ENCODE peak calls at places on chromosomes 16 and 17, in four cellular contexts. M is H1, G is GM23338, P is K562. H is an unnamed sample.

GRCh38 chr17:40325156-40326013 is 16.4 kb downstream of the RARA start:
- DNase-seq in M (no peak), G (no peak), P (no peak), H (no peak)

GRCh38 chr16:84677017-84677803 is 22.6 kb upstream of the USP10 start:
- DNase-seq in M (no peak), G (no peak), P (no peak), H (no peak)

GRCh38 chr17:4973431-4973830 is 5.8 kb upstream of the SPAG7 start:
- DNase-seq in M (no peak), G (no peak), P (no peak), H (no peak)

GRCh38 chr17:11380761-11381160 is 139.7 kb downstream of the SHISA6 start:
- DNase-seq in M (no peak), G (no peak), P (no peak), H (no peak)

GRCh38 chr17:53932386-53932785 is 109.7 kb downstream of the KIF2B start:
- DNase-seq in M (no peak), G (no peak), P (no peak), H (no peak)

GRCh38 chr17:60506312-60506711 is 19.7 kb downstream of the APPBP2 start:
- DNase-seq in M (no peak), G (no peak), P (no peak), H (no peak)

GRCh38 chr16:47848481-47849109 is 307.2 kb downstream of the ABCC12 start:
- DNase-seq in M (peak; percentile 45), G (peak; percentile 30), P (no peak), H (no peak)

GRCh38 chr16:86714166-86714565 is 135.8 kb downstream of the FOXL1 start:
- DNase-seq in M (no peak), G (peak; percentile 50), P (no peak), H (no peak)

GRCh38 chr16:11258553-11259287 is 2.7 kb upstream of the SOCS1 start:
- DNase-seq in M (no peak), G (no peak), P (no peak), H (peak; percentile 83)

GRCh38 chr17:1759529-1759928 is 2.3 kb upstream of the SERPINF1 start:
- DNase-seq in M (no peak), G (no peak), P (no peak), H (no peak)

GRCh38 chr16:86800914-86801313 is 222.6 kb downstream of the FOXL1 start:
- DNase-seq in M (no peak), G (peak; percentile 50), P (no peak), H (no peak)

GRCh38 chr16:69286941-69287713 is 24.0 kb upstream of the VPS4A start:
- DNase-seq in M (no peak), G (peak; percentile 76), P (peak; percentile 32), H (no peak)

GRCh38 chr17:29069526-29070041 is 26.6 kb downstream of the PIPOX start:
- DNase-seq in M (no peak), G (peak; percentile 86), P (peak; percentile 74), H (no peak)

GRCh38 chr16:85995591-85996461 is 96.9 kb downstream of the IRF8 start:
- DNase-seq in M (no peak), G (no peak), P (no peak), H (peak; percentile 50)

GRCh38 chr17:63222655-63223054 is 223.5 kb downstream of the CYB561 start:
- DNase-seq in M (no peak), G (peak; percentile 6), P (no peak), H (no peak)

GRCh38 chr17:246226-246625 is 64.8 kb upstream of the DOC2B start:
- DNase-seq in M (no peak), G (no peak), P (no peak), H (peak; percentile 31)

GRCh38 chr16:53882310-53882709 is 178.4 kb downstream of the FTO start:
- DNase-seq in M (no peak), G (peak; percentile 41), P (no peak), H (no peak)

GRCh38 chr16:22278418-22278817 is 18.8 kb upstream of the POLR3E start:
- DNase-seq in M (no peak), G (no peak), P (no peak), H (no peak)

GRCh38 chr16:22278841-22279240 is 18.4 kb upstream of the POLR3E start:
- DNase-seq in M (no peak), G (peak; percentile 72), P (no peak), H (no peak)

GRCh38 chr16:22284637-22285515 is 12.3 kb upstream of the POLR3E start:
- DNase-seq in M (no peak), G (no peak), P (no peak), H (no peak)

GRCh38 chr16:22282254-22282892 is 14.8 kb upstream of the POLR3E start:
- DNase-seq in M (no peak), G (no peak), P (peak; percentile 43), H (no peak)
- TF ChIP-seq POLR2AphosphoS5 in M (no peak), G (no peak), P (peak; percentile 88), H (no peak)

DNA sequence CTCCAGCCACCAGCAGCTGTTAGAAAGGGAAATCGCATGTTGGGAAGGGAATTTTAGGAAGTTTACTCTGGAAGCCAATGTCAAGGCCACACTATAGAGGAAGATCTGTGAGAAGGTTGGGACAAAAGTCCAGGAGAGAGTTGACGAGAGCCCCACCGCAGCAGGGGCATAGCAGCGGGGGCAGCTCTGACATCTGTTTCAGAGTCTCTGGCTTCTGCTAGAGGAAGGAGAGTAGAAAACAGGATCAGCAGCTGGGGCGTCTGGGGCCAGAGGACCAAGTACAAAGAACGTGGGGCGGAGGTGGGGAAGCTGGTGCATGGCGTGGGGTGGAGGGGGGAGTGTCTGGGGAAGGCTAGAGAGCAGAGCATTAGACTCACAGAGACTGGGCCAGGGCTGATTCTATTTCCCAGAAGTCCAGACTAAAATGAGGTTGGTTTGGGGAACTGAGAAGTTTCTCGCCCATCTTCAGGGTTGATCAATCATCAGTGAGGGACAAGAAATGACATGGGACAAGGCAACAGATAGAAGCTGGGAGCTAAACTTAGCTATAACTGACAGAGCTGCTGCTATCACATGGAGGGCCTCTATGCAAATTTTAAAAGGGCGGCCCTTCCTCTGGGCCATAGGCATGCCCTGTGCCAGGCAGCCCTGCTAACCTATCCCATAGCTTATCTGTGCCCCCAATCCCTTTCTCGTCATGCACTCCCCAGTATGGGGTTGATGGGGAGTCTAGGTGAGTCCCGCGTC is 1.2 kb downstream of the RABEP2 start:
- DNase-seq in M (no peak), G (peak; percentile 53), P (no peak), H (no peak)
- H3K36me3 ChIP-seq in M (no peaks in the 10 kb centered on the region), G (peaks cover under 1% of the 10 kb centered on the region), P (no peaks in the 10 kb centered on the region), H (peaks cover 17% of the 10 kb centered on the region)

GRCh38 chr16:49382916-49383315 is 9.3 kb downstream of the C16orf78 start:
- DNase-seq in M (peak; percentile 70), G (peak; percentile 77), P (no peak), H (no peak)
- TF ChIP-seq CTCF in M (peak; percentile 58), G (peak; percentile 61), P (peak; percentile 32), H (no peak)

DNA sequence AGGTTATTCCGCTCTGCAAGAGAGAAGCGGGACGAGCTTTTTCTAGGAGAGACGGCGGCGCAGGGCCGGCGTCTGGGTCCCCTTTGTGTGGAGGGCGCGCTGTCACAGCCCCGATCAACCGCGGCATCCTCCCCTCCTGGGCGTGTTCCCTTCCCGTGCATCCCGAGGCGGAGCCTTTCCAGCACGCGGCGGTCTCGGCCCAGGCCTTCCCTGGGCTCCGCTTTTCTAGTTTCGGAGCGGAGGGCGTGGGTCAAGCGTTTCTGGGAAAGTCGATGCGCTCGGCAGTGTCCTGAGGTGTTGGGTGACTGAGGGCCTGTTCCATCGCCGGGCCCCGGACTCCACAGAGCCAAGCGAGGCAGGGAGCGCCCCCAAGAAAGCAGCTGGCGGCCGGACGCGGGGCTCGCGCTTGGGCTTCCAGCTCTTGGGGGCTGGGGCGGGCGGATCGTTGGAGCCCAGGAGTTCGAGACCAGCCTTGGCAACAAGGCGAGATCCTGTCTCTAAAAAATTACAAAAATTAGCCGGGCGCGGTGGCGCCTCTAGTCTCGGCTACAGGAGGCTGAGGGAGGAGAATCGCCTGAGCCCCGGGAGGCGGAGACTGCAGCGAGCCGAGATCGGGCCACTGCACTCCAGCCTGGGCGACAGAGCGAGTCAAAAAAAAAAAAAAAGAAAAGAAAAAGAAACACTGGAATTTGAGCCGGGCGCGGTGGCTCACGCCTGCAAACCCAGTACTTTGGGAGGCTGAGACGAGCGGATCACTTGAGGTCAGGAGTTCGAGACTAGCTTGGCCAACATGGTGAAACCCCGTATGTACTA is 825 bp downstream of the IFT140 start:
- DNase-seq in M (no peak), G (no peak), P (no peak), H (no peak)
- TF ChIP-seq POLR2AphosphoS5 in M (no peak), G (peak; percentile 8), P (no peak), H (no peak)

DNA sequence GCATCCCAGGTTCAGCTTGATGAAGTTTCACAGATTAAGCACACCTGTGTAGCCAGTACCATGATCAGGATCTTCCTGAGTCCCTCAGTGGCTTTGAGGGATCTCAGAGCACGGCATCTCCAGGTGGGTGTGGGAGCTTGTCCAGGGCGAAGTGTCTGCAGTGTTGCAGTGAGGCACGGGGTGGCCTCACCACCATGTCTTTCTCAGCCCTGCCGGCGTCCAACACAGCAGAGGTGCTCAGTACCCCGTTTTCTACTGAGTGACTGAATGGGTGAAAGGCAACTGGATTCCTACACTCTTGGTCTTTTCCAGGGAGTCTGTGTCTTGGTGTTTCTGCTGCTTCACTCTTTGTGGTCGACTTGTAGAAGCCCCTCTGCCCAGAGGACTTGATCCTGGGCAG is 63.7 kb downstream of the MPRIP start:
- DNase-seq in M (no peak), G (no peak), P (no peak), H (no peak)
- H3K36me3 ChIP-seq in M (no peaks in the 10 kb centered on the region), G (no peaks in the 10 kb centered on the region), P (no peaks in the 10 kb centered on the region), H (no peaks in the 10 kb centered on the region)

DNA sequence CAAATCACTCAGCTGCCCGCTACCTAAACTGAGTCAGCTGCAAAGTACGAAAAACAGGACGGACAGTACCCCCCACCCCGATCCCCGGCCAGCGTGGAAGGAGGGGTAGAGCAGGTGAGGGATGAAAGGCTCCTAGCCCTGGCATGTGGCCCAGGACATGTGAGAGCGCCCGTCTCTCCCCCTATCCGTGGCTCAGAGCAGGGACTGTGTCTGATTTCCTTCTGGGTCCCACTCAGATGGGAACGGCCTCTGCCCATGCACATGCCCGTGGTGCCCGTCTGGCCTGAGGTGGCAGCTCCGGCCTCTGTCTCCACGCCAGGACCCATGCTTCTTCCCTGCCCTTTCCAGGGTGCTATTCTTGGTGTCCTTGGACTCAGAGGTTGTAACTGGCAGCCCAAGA is 30.2 kb upstream of the RASD1 start:
- DNase-seq in M (no peak), G (no peak), P (no peak), H (no peak)
- TF ChIP-seq CTCF in M (no peak), G (no peak), P (no peak), H (no peak)

DNA sequence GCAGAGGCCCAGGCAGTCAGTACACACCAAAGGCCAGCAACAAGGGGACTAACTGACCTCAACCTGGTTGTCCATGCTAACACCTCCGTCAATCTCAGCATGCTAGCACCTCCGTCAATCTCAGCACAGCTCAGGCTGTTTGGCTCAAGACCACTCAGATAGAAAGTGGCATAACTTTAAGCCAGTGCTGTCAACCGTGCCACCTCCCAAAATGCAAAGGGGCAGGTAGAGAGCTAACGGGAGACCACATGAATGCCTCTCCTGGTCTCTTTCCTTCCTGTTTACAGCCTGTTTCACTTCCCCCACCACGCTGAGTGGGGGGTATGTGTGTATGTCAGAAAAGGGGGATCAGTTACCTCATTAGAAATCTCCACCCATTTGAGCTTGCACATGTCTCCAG is 3.3 kb downstream of the UBTF start:
- DNase-seq in M (no peak), G (no peak), P (no peak), H (no peak)
- TF ChIP-seq POLR2AphosphoS5 in M (no peak), G (no peak), P (no peak), H (no peak)

GRCh38 chr17:55409030-55409800 is 12.4 kb downstream of the MMD start:
- DNase-seq in M (no peak), G (no peak), P (no peak), H (no peak)
- H3K36me3 ChIP-seq in M (peaks cover 61% of the 10 kb centered on the region), G (peaks cover 50% of the 10 kb centered on the region), P (peaks cover 54% of the 10 kb centered on the region), H (peaks cover 51% of the 10 kb centered on the region)

H was measured in suprapubic skin.